ENCODE peak calls at places on chromosome 4, in five cellular contexts. L, D, Q, M and B are unnamed samples.
A peak's percentile ranks its signal among the peaks of the same experiment; 100 is the strongest.

GRCh38 chr4:122224348-122224747 is 72.2 kb downstream of the BLTP1 start:
- DNase-seq in L (no peak), D (peak; percentile 4), Q (peak; percentile 39), M (no peak), B (no peak)

GRCh38 chr4:73646117-73646516 is 25.9 kb upstream of the RASSF6 start:
- DNase-seq in L (no peak), D (no peak), Q (no peak), M (no peak), B (no peak)

GRCh38 chr4:98639523-98639922 is 18.9 kb downstream of the TSPAN5 start:
- DNase-seq in L (no peak), D (no peak), Q (no peak), M (no peak), B (no peak)

GRCh38 chr4:73589887-73590801 is 30.1 kb downstream of the RASSF6 start:
- DNase-seq in L (no peak), D (peak; percentile 93), Q (no peak), M (no peak), B (no peak)

GRCh38 chr4:144594471-144594986 is 51.4 kb upstream of the HHIP start:
- DNase-seq in L (no peak), D (no peak), Q (no peak), M (no peak), B (no peak)

GRCh38 chr4:15374697-15375096 is 53.1 kb upstream of the C1QTNF7 start:
- DNase-seq in L (no peak), D (no peak), Q (peak; percentile 77), M (no peak), B (no peak)

GRCh38 chr4:52643846-52644245 is 15.3 kb downstream of the USP46 start:
- DNase-seq in L (peak; percentile 47), D (no peak), Q (peak; percentile 57), M (peak; percentile 59), B (peak; percentile 74)

GRCh38 chr4:113607147-113607720 is 154.3 kb downstream of the CAMK2D start:
- DNase-seq in L (no peak), D (peak; percentile 54), Q (no peak), M (no peak), B (no peak)

GRCh38 chr4:21136231-21136630 is 436.0 kb downstream of the PACRGL start:
- DNase-seq in L (no peak), D (no peak), Q (no peak), M (no peak), B (no peak)

GRCh38 chr4:124940387-124940786 is 227.9 kb upstream of the ANKRD50 start:
- DNase-seq in L (no peak), D (no peak), Q (peak; percentile 97), M (no peak), B (no peak)

GRCh38 chr4:114136067-114136466 is 156.6 kb upstream of the ARSJ start:
- DNase-seq in L (no peak), D (no peak), Q (peak; percentile 15), M (no peak), B (no peak)

GRCh38 chr4:149029056-149029651 is 586.9 kb upstream of the NR3C2 start:
- DNase-seq in L (no peak), D (peak; percentile 19), Q (no peak), M (no peak), B (no peak)

GRCh38 chr4:161148051-161148450 is 1015.7 kb downstream of the FSTL5 start:
- DNase-seq in L (no peak), D (no peak), Q (no peak), M (no peak), B (no peak)

GRCh38 chr4:3255611-3256186 is 6.7 kb downstream of the MSANTD1 start:
- DNase-seq in L (no peak), D (no peak), Q (no peak), M (no peak), B (peak; percentile 53)

GRCh38 chr4:15784959-15785634 is 7.0 kb downstream of the CD38 start:
- DNase-seq in L (no peak), D (peak; percentile 96), Q (no peak), M (no peak), B (no peak)

GRCh38 chr4:186192068-186192751 is 843 bp downstream of the CYP4V2 start:
- DNase-seq in L (peak; percentile 36), D (peak; percentile 49), Q (peak; percentile 51), M (no peak), B (peak; percentile 52)

GRCh38 chr4:5979981-5980380 is 38.2 kb downstream of the C4orf50 start:
- DNase-seq in L (peak; percentile 18), D (no peak), Q (no peak), M (no peak), B (no peak)

GRCh38 chr4:23871420-23871819 is 18.4 kb downstream of the PPARGC1A start:
- DNase-seq in L (no peak), D (no peak), Q (no peak), M (no peak), B (no peak)
- H3K27ac ChIP-seq in L (no peak overlapping the region), D (no peak overlapping the region), Q (no peak overlapping the region), M (peak overlapping the region; percentile 86), B (peak overlapping the region; percentile 35)

DNA sequence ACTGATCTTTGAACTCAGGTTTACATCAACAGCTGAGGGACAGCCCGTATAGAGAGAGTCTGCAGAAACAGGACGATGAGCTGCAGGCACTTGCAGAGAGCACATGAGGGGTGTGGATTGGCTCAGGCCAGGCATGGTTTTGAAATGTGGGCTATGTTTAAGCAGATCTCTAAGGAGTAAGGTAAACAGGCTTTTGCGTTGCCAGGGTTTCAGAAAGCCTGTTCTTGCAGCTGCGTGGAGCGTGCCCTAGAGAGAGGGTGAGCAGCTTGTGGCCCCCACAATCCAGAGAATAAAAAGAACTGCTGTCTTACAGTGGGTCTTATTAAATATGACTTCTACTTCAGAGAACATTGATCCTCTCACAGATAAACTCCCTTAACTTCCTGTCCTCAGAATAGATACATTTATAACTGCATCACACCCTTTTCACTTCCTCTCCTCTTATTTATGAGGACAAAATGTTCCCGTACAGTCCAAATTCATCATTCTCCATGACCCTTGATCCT is 64.1 kb downstream of the TMA16 start:
- DNase-seq in L (no peak), D (peak; percentile 52), Q (peak; percentile 20), M (peak; percentile 19), B (peak; percentile 26)
- H3K4me1 ChIP-seq in L (no peaks in the 10 kb centered on the region), D (peaks cover 36% of the 10 kb centered on the region), Q (no peaks in the 10 kb centered on the region), M (no peaks in the 10 kb centered on the region), B (no peaks in the 10 kb centered on the region)

GRCh38 chr4:103171006-103171405 is 27.1 kb downstream of the CENPE start:
- DNase-seq in L (no peak), D (no peak), Q (peak; percentile 11), M (no peak), B (no peak)
- H3K27ac ChIP-seq in L (no peak overlapping the region), D (no peak overlapping the region), Q (no peak overlapping the region), M (no peak overlapping the region), B (no peak overlapping the region)

DNA sequence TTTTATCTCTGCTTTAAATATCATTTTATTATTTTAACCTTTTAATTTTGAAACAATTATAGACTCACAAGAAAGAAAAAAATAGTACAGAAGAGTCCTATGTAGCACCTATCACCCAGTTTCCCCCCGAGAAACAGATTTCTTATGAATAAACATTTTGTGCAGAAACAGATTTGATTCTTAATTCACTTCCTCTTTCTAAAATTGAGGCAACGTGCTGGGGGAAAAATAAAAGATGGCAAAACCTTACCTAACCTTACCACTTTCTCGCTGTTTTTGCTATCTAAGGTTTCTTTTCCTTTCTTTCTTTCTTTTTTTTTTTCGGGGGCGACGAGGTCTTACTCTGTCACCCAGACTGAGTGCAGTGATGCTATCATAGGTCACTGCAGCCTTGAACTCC is 4.3 kb upstream of the CLNK start:
- DNase-seq in L (no peak), D (peak; percentile 15), Q (no peak), M (no peak), B (no peak)
- H3K4me1 ChIP-seq in L (no peaks in the 10 kb centered on the region), D (peaks cover 24% of the 10 kb centered on the region), Q (no peaks in the 10 kb centered on the region), M (no peaks in the 10 kb centered on the region), B (no peaks in the 10 kb centered on the region)